ENCODE peak calls at places on chromosomes 2 and 18, in eight cellular contexts. M is CD8-positive, alpha-beta T cell; B is brain microvascular endothelial cell; S is ovary; Q is heart left ventricle; D is MM.1S; Z is HCT116; O is cardiac muscle cell. I is an unnamed sample. For H3K36me3, the result is how much of the 10 kb centered on the place peaks cover.

GRCh38 chr2:17104454-17104853 is 413.8 kb downstream of the RAD51AP2 start:
- DNase-seq in M (no peak), B (peak), S (no peak), Q (no peak), D (no peak), Z (no peak), O (peak), I (no peak)

GRCh38 chr2:147937744-147938349 is 82.7 kb downstream of the ORC4 start:
- DNase-seq in M (no peak), B (no peak), S (no peak), Q (no peak), D (peak), Z (peak), O (peak), I (no peak)

GRCh38 chr2:62409442-62409841 is 96.6 kb downstream of the TMEM17 start:
- DNase-seq in M (no peak), B (peak), S (no peak), Q (no peak), D (no peak), Z (no peak), O (no peak), I (no peak)

GRCh38 chr2:177551989-177552413 is 159.4 kb downstream of the AGPS start:
- DNase-seq in M (no peak), B (no peak), S (no peak), Q (peak), D (no peak), Z (no peak), O (peak), I (no peak)

GRCh38 chr2:224925822-224926124 is 116.5 kb downstream of the DOCK10 start:
- DNase-seq in M (no peak), B (no peak), S (no peak), Q (no peak), D (no peak), Z (no peak), O (no peak), I (no peak)

GRCh38 chr2:68807821-68808266 is 63.4 kb downstream of the BMP10 start:
- DNase-seq in M (peak), B (no peak), S (no peak), Q (no peak), D (no peak), Z (no peak), O (peak), I (no peak)

GRCh38 chr2:16281451-16282330 is 341.3 kb downstream of the MYCN start:
- DNase-seq in M (no peak), B (no peak), S (peak), Q (no peak), D (peak), Z (peak), O (peak), I (no peak)

GRCh38 chr2:20288941-20289340 is 61.7 kb downstream of the PUM2 start:
- DNase-seq in M (no peak), B (peak), S (no peak), Q (no peak), D (no peak), Z (peak), O (no peak), I (no peak)

GRCh38 chr2:24214880-24215279 is 40.0 kb downstream of the FAM228A start:
- DNase-seq in M (no peak), B (no peak), S (no peak), Q (no peak), D (no peak), Z (no peak), O (no peak), I (no peak)

GRCh38 chr18:58861353-58861752 is 3.3 kb upstream of the ZNF532 start:
- DNase-seq in M (no peak), B (no peak), S (no peak), Q (no peak), D (no peak), Z (no peak), O (no peak), I (no peak)

GRCh38 chr2:113891265-113891959 is 1.5 kb downstream of the ACTR3 start:
- DNase-seq in M (no peak), B (no peak), S (no peak), Q (no peak), D (no peak), Z (no peak), O (peak), I (no peak)

GRCh38 chr2:113890253-113891235 is 655 bp downstream of the ACTR3 start:
- DNase-seq in M (peak), B (peak), S (peak), Q (peak), D (peak), Z (peak), O (peak), I (peak)

GRCh38 chr2:113894156-113894743 is 4.4 kb downstream of the ACTR3 start:
- DNase-seq in M (no peak), B (peak), S (no peak), Q (no peak), D (no peak), Z (peak), O (peak), I (no peak)

GRCh38 chr2:113889471-113890252 is at the start of gene ACTR3:
- DNase-seq in M (peak), B (peak), S (peak), Q (peak), D (peak), Z (peak), O (peak), I (peak)

DNA sequence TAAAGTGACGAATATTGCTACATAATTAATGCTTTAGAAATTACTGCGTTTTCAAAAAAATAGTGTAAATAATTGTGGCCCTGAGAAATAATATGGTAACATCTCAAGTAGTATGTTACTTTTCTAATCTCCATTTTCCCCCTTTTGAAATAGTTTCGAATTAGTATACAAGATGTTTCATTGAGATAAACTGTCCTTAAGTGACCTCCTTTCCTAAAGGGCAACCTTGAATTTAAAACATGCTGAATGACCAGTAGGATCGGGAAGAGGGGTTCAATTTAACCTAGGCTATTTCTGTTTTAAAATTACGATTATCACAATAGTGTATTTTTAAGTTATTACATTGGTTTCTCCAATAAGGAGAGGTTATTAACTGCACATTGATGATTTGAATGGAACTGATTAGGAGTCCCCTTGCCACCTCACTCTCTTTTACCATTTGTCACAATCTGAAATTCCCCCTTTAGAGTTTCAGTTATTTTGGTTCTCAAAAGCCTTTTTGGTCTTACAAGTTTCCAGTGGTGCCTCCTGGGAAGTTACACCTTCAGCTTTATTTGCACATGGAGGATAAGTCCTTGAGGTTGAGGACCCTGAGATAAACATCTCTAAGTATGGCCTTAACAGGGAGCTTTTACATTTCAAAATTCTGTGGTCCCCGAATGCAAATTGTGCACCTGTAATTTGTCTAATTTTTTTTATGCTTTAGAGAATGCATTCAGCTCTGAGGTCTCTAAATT is 2.3 kb downstream of the ACTR3 start:
- DNase-seq in M (no peak), B (no peak), S (no peak), Q (no peak), D (no peak), Z (no peak), O (no peak), I (no peak)
- H3K4me3 ChIP-seq in M (peak), B (peak), S (peak), Q (peak), D (peak), Z (no peak), O (peak), I (peak)

DNA sequence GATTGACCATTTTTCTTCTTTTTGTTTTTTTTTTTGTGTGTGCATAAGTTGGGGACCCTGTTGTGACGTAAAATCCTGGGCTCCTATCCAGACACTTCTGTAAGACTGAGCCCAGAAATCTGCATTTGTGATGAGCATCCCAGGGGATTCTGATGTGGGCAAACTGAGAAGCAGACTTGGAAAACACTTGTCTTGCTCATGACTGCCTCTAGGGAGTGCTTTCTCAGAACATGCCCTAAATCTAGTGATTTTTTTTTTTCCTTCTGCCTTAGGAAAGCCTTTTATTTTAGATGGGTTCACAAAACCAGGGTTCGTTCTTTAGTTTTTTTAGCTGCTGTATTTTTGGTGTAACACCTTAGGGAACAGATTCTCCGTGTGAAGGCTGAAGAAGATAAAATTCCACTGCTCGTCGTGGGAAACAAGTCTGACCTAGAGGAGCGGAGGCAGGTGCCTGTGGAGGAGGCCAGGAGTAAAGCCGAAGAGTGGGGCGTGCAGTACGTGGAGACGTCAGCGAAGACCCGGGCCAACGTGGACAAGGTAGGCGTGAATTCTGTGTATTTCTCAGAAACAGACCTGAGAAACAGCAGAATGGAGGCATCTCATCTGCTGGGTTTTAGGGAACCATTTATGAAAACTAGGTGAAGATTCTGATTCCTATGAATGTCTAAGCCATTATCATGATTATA is 36.7 kb downstream of the RALB start:
- DNase-seq in M (no peak), B (no peak), S (no peak), Q (no peak), D (no peak), Z (no peak), O (peak), I (no peak)
- TF ChIP-seq CTCF in M (no peak), B (peak), S (no peak), Q (no peak), D (no peak), Z (peak), O (peak), I (no peak)

DNA sequence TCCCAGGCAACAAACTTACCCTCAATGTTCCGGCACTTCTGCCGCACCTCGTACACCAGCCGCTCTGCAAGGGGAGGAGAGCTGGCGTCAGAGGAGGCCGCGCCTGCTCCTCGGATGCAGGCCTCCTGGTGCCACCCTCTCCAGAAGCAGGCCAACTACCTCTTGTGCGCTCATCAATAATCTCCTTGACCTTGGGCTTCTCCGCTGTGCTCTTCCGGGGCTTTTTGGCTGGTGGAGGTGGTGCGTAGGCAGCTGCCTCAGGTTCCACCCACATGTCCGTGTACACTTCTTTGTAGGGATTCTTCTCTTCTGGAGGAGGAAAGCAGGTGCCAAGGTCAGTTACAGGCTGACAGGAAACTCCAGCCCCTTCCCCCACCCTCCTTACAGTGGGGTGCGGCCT is 77.6 kb upstream of the POMC start:
- DNase-seq in M (no peak), B (no peak), S (no peak), Q (no peak), D (no peak), Z (no peak), O (no peak), I (no peak)
- H3K36me3 ChIP-seq in M (half or more), B (under half), S (under half), Q (half or more), D (under half), Z (under half), O (half or more), I (under half)

DNA sequence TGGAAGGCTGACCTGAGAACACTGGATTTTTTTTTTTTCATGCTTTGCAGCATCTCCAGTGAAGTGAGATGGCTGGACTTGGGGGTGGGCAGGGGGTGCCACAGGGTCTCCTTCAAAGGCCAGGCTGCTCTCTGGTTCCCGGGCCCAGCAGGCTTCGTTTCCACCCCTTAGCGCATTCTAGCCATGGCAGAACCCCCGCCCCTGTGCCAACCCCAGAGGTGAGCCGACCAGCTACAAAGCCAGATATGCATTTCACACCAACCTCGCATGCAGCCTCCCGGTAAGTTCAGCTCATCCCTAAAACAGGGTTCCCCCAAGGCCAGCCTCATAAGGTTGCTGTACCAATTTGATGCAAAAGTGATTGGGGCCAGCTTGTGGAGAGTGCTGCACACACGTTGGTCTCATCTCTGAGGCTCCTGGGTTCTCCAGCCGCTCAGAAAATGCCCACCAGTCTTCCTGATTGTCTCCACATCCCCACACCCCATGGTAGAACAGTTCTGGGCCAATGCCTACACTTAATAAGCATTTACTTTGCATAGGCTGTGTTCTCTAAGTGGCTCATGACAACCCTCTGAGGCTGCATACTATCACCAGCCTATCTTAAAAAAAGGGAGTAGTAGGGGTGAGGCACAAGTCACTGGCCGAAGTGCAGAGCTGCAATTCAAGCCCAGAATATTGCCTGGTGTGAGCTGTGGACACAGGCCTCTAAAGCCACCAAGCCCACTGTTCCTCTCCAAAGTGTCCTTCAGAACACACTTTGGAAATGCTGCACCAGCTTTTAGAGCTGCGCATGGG is 23.3 kb downstream of the SMAD7 start:
- DNase-seq in M (no peak), B (no peak), S (no peak), Q (no peak), D (no peak), Z (no peak), O (no peak), I (no peak)
- H3K4me3 ChIP-seq in M (no peak), B (no peak), S (no peak), Q (no peak), D (peak), Z (no peak), O (no peak), I (no peak)

GRCh38 chr2:33441235-33441810 is 35.1 kb upstream of the RASGRP3 start:
- DNase-seq in M (no peak), B (peak), S (peak), Q (peak), D (peak), Z (peak), O (peak), I (no peak)
- TF ChIP-seq CTCF in M (no peak), B (peak), S (no peak), Q (peak), D (peak), Z (peak), O (peak), I (peak)

I was measured in psoas muscle.